ENCODE peak calls at places on chromosomes 12 and 14, in four cellular contexts. I, W, Z and E are unnamed samples. For H4K20me1 and H3K4me1, the result is how much of the 10 kb centered on the place peaks cover.

GRCh38 chr14:21104448-21105060 is 3.7 kb downstream of the TMEM253 start:
- DNase-seq in I (peak), W (peak), Z (peak), E (no peak)

GRCh38 chr12:108360487-108360886 is 21.4 kb upstream of the CMKLR1 start:
- DNase-seq in I (no peak), W (no peak), Z (no peak), E (no peak)

GRCh38 chr12:65524666-65525065 is 246.2 kb downstream of the MSRB3 start:
- DNase-seq in I (peak), W (no peak), Z (no peak), E (no peak)

GRCh38 chr12:65707051-65707450 is 117.2 kb upstream of the HMGA2 start:
- DNase-seq in I (no peak), W (no peak), Z (no peak), E (no peak)

GRCh38 chr14:58078471-58078870 is 73.5 kb downstream of the ARMH4 start:
- DNase-seq in I (peak), W (no peak), Z (no peak), E (no peak)

GRCh38 chr14:101475468-101476257 is 85.6 kb upstream of the DIO3 start:
- DNase-seq in I (peak), W (peak), Z (no peak), E (no peak)

GRCh38 chr14:24368215-24368561 is 204 bp downstream of the NFATC4 start:
- DNase-seq in I (no peak), W (peak), Z (no peak), E (no peak)

GRCh38 chr12:118751355-118751754 is 230.0 kb upstream of the SRRM4 start:
- DNase-seq in I (no peak), W (no peak), Z (no peak), E (no peak)

GRCh38 chr12:76627346-76628135 is 68.0 kb upstream of the OSBPL8 start:
- DNase-seq in I (no peak), W (no peak), Z (no peak), E (no peak)

GRCh38 chr12:74285773-74286172 is 251.9 kb upstream of the ATXN7L3B start:
- DNase-seq in I (no peak), W (no peak), Z (no peak), E (peak)

GRCh38 chr14:80575763-80576162 is 364.5 kb upstream of the DIO2 start:
- DNase-seq in I (no peak), W (no peak), Z (no peak), E (no peak)

GRCh38 chr14:63282997-63283396 is 35.7 kb downstream of the GPHB5 start:
- DNase-seq in I (no peak), W (no peak), Z (no peak), E (no peak)

GRCh38 chr14:67564236-67564635 is 31.1 kb downstream of the PLEKHH1 start:
- DNase-seq in I (no peak), W (no peak), Z (no peak), E (no peak)

GRCh38 chr14:67806228-67806627 is 10.2 kb downstream of the ZFYVE26 start:
- DNase-seq in I (peak), W (no peak), Z (no peak), E (no peak)

GRCh38 chr14:65062096-65063075 is 39.9 kb downstream of the MAX start:
- DNase-seq in I (no peak), W (no peak), Z (no peak), E (no peak)

GRCh38 chr14:80946797-80947196 is 5.3 kb upstream of the CEP128 start:
- DNase-seq in I (no peak), W (no peak), Z (no peak), E (no peak)

GRCh38 chr12:94297876-94298520 is 149.6 kb downstream of the PLXNC1 start:
- DNase-seq in I (no peak), W (no peak), Z (no peak), E (no peak)

GRCh38 chr14:79161576-79161975 is 991.4 kb downstream of the NRXN3 start:
- DNase-seq in I (peak), W (peak), Z (no peak), E (no peak)

GRCh38 chr14:21032326-21033154 is 2.1 kb downstream of the RNASE13 start:
- DNase-seq in I (no peak), W (no peak), Z (no peak), E (no peak)

GRCh38 chr12:122184522-122184921 is 1.6 kb downstream of the LRRC43 start:
- DNase-seq in I (no peak), W (no peak), Z (no peak), E (no peak)

GRCh38 chr14:45181806-45182205 is 46.1 kb downstream of the FANCM start:
- DNase-seq in I (no peak), W (no peak), Z (no peak), E (no peak)

GRCh38 chr12:103816663-103817062 is 24.4 kb downstream of the NT5DC3 start:
- DNase-seq in I (no peak), W (no peak), Z (no peak), E (no peak)

GRCh38 chr14:89721991-89722390 is 232.5 kb downstream of the EFCAB11 start:
- DNase-seq in I (no peak), W (no peak), Z (no peak), E (no peak)

GRCh38 chr12:56518570-56518969 is 3.0 kb upstream of the RBMS2 start:
- DNase-seq in I (peak), W (no peak), Z (no peak), E (no peak)

GRCh38 chr12:59736786-59737185 is 141.0 kb downstream of the SLC16A7 start:
- DNase-seq in I (peak), W (peak), Z (no peak), E (no peak)

GRCh38 chr12:69415471-69416275 is 54.5 kb upstream of the FRS2 start:
- DNase-seq in I (peak), W (peak), Z (peak), E (peak)

GRCh38 chr12:46661161-46661845 is 164.5 kb downstream of the SLC38A4 start:
- DNase-seq in I (peak), W (peak), Z (no peak), E (no peak)

GRCh38 chr12:114954626-114955025 is 270.7 kb upstream of the TBX3 start:
- DNase-seq in I (no peak), W (no peak), Z (no peak), E (no peak)

GRCh38 chr14:24277606-24278321 is 6.4 kb upstream of the RABGGTA start:
- DNase-seq in I (no peak), W (no peak), Z (no peak), E (no peak)

GRCh38 chr12:12800406-12801180 is 12.6 kb upstream of the DDX47 start:
- DNase-seq in I (peak), W (peak), Z (no peak), E (no peak)

GRCh38 chr12:73892181-73892580 is 645.5 kb upstream of the ATXN7L3B start:
- DNase-seq in I (no peak), W (peak), Z (no peak), E (no peak)

GRCh38 chr12:96103067-96103650 is 67.8 kb upstream of the LTA4H start:
- DNase-seq in I (no peak), W (no peak), Z (no peak), E (no peak)

GRCh38 chr12:108240027-108240785 is 98.9 kb downstream of the CMKLR1 start:
- DNase-seq in I (no peak), W (no peak), Z (peak), E (no peak)

GRCh38 chr12:49126852-49127763 is 4.1 kb downstream of the TUBA1B start:
- DNase-seq in I (no peak), W (no peak), Z (no peak), E (no peak)

GRCh38 chr12:68487721-68488309 is 122.9 kb upstream of the RAP1B start:
- DNase-seq in I (no peak), W (no peak), Z (no peak), E (no peak)

GRCh38 chr12:60059180-60059579 is 463.4 kb downstream of the SLC16A7 start:
- DNase-seq in I (peak), W (no peak), Z (no peak), E (no peak)

GRCh38 chr12:54386781-54387467 is 2.4 kb upstream of the ZNF385A start:
- DNase-seq in I (no peak), W (no peak), Z (peak), E (no peak)

GRCh38 chr12:18250313-18250916 is 10.9 kb upstream of the PIK3C2G start:
- DNase-seq in I (peak), W (peak), Z (no peak), E (no peak)

GRCh38 chr12:100827901-100828520 is 33.4 kb downstream of the ANO4 start:
- DNase-seq in I (peak), W (peak), Z (peak), E (no peak)

GRCh38 chr12:26828315-26828714 is 4.7 kb downstream of the ITPR2 start:
- DNase-seq in I (no peak), W (no peak), Z (no peak), E (no peak)
- H4K20me1 ChIP-seq in I (under half), W (under half), Z (under half), E (under half)

GRCh38 chr14:77593501-77593911 is 22.9 kb downstream of the SPTLC2 start:
- DNase-seq in I (peak), W (no peak), Z (no peak), E (no peak)
- H3K4me1 ChIP-seq in I (under half), W (under half), Z (under half), E (under half)

GRCh38 chr12:124524231-124524925 is 43.0 kb downstream of the NCOR2 start:
- DNase-seq in I (peak), W (no peak), Z (no peak), E (no peak)
- H4K20me1 ChIP-seq in I (half or more), W (half or more), Z (under half), E (under half)

GRCh38 chr12:113059071-113059595 is 2.6 kb downstream of the DTX1 start:
- DNase-seq in I (no peak), W (no peak), Z (no peak), E (no peak)
- H3K4me1 ChIP-seq in I (under half), W (under half), Z (under half), E (under half)

GRCh38 chr12:50613463-50613862 is 108.7 kb downstream of the DIP2B start:
- DNase-seq in I (no peak), W (no peak), Z (peak), E (no peak)
- H4K20me1 ChIP-seq in I (under half), W (under half), Z (under half), E (under half)

GRCh38 chr12:111447571-111448265 is 42.0 kb downstream of the SH2B3 start:
- DNase-seq in I (no peak), W (no peak), Z (no peak), E (no peak)
- H3K4me1 ChIP-seq in I (under half), W (under half), Z (under half), E (under half)

GRCh38 chr14:68928770-68929550 is 50.1 kb downstream of the ACTN1 start:
- DNase-seq in I (no peak), W (no peak), Z (no peak), E (no peak)

GRCh38 chr14:68926236-68926635 is 52.9 kb downstream of the ACTN1 start:
- DNase-seq in I (no peak), W (no peak), Z (no peak), E (no peak)

GRCh38 chr14:68927956-68928675 is 51.0 kb downstream of the ACTN1 start:
- DNase-seq in I (no peak), W (no peak), Z (no peak), E (no peak)

GRCh38 chr14:68925373-68925772 is 53.7 kb downstream of the ACTN1 start:
- DNase-seq in I (no peak), W (no peak), Z (no peak), E (no peak)

GRCh38 chr14:68927089-68927488 is 52.0 kb downstream of the ACTN1 start:
- DNase-seq in I (no peak), W (no peak), Z (no peak), E (no peak)
- H4K20me1 ChIP-seq in I (half or more), W (under half), Z (under half), E (half or more)